ENCODE peak calls at places on chromosomes 5 and 9, in four cellular contexts. One of them, this sample, is unnamed.
A peak's percentile ranks its signal among the peaks of the same experiment; 100 is the strongest.

GRCh38 chr9:129918296-129918950 is 83.2 kb downstream of the USP20 start:
- DNase-seq in left lung: no peak
- DNase-seq in heart left ventricle: no peak
- DNase-seq in MM.1S: no peak
- DNase-seq in this sample: no peak

GRCh38 chr5:120464627-120465280 is 654 bp downstream of the PRR16 start:
- DNase-seq in left lung: peak; percentile 77
- DNase-seq in heart left ventricle: peak; percentile 79
- DNase-seq in MM.1S: no peak
- DNase-seq in this sample: peak; percentile 56

GRCh38 chr9:120383999-120384924 is 195.7 kb downstream of the CDK5RAP2 start:
- DNase-seq in left lung: no peak
- DNase-seq in heart left ventricle: no peak
- DNase-seq in MM.1S: no peak
- DNase-seq in this sample: peak; percentile 68

GRCh38 chr5:106006242-106006641 is 1664.5 kb downstream of the EFNA5 start:
- DNase-seq in left lung: no peak
- DNase-seq in heart left ventricle: no peak
- DNase-seq in MM.1S: no peak
- DNase-seq in this sample: no peak

GRCh38 chr5:177301503-177302165 is 1.9 kb downstream of the RAB24 start:
- DNase-seq in left lung: no peak
- DNase-seq in heart left ventricle: no peak
- DNase-seq in MM.1S: peak; percentile 87
- DNase-seq in this sample: no peak

GRCh38 chr9:4812872-4813271 is 20.1 kb downstream of the RCL1 start:
- DNase-seq in left lung: no peak
- DNase-seq in heart left ventricle: no peak
- DNase-seq in MM.1S: no peak
- DNase-seq in this sample: no peak

GRCh38 chr5:151870820-151871219 is 53.8 kb downstream of the GLRA1 start:
- DNase-seq in left lung: no peak
- DNase-seq in heart left ventricle: no peak
- DNase-seq in MM.1S: no peak
- DNase-seq in this sample: no peak

GRCh38 chr5:34486808-34487201 is 169.3 kb upstream of the RAI14 start:
- DNase-seq in left lung: no peak
- DNase-seq in heart left ventricle: no peak
- DNase-seq in MM.1S: no peak
- DNase-seq in this sample: no peak

GRCh38 chr9:136532799-136533774 is 12.8 kb downstream of the NOTCH1 start:
- DNase-seq in left lung: peak; percentile 90
- DNase-seq in heart left ventricle: no peak
- DNase-seq in MM.1S: no peak
- DNase-seq in this sample: no peak

GRCh38 chr5:128155793-128156192 is 72.2 kb downstream of the SLC12A2 start:
- DNase-seq in left lung: no peak
- DNase-seq in heart left ventricle: no peak
- DNase-seq in MM.1S: no peak
- DNase-seq in this sample: no peak

GRCh38 chr9:81976351-81976750 is 12.2 kb upstream of the SPATA31D1 start:
- DNase-seq in left lung: no peak
- DNase-seq in heart left ventricle: no peak
- DNase-seq in MM.1S: no peak
- DNase-seq in this sample: no peak

GRCh38 chr5:14410068-14410941 is 171.3 kb upstream of the OTULINL start:
- DNase-seq in left lung: no peak
- DNase-seq in heart left ventricle: no peak
- DNase-seq in MM.1S: no peak
- DNase-seq in this sample: no peak

GRCh38 chr5:14407746-14408175 is 173.8 kb upstream of the OTULINL start:
- DNase-seq in left lung: no peak
- DNase-seq in heart left ventricle: no peak
- DNase-seq in MM.1S: no peak
- DNase-seq in this sample: no peak

GRCh38 chr5:14414007-14414406 is 167.6 kb upstream of the OTULINL start:
- DNase-seq in left lung: no peak
- DNase-seq in heart left ventricle: no peak
- DNase-seq in MM.1S: no peak
- DNase-seq in this sample: no peak

GRCh38 chr5:14413331-14413750 is 168.3 kb upstream of the OTULINL start:
- DNase-seq in left lung: no peak
- DNase-seq in heart left ventricle: no peak
- DNase-seq in MM.1S: no peak
- DNase-seq in this sample: no peak

GRCh38 chr5:14410942-14411258 is 170.7 kb upstream of the OTULINL start:
- DNase-seq in left lung: no peak
- DNase-seq in heart left ventricle: no peak
- DNase-seq in MM.1S: no peak
- DNase-seq in this sample: no peak
- H3K4me1 ChIP-seq in left lung: no peaks in the 10 kb centered on the region
- H3K4me1 ChIP-seq in heart left ventricle: peaks cover 25% of the 10 kb centered on the region
- H3K4me1 ChIP-seq in MM.1S: no peaks in the 10 kb centered on the region
- H3K4me1 ChIP-seq in this sample: no peaks in the 10 kb centered on the region

DNA sequence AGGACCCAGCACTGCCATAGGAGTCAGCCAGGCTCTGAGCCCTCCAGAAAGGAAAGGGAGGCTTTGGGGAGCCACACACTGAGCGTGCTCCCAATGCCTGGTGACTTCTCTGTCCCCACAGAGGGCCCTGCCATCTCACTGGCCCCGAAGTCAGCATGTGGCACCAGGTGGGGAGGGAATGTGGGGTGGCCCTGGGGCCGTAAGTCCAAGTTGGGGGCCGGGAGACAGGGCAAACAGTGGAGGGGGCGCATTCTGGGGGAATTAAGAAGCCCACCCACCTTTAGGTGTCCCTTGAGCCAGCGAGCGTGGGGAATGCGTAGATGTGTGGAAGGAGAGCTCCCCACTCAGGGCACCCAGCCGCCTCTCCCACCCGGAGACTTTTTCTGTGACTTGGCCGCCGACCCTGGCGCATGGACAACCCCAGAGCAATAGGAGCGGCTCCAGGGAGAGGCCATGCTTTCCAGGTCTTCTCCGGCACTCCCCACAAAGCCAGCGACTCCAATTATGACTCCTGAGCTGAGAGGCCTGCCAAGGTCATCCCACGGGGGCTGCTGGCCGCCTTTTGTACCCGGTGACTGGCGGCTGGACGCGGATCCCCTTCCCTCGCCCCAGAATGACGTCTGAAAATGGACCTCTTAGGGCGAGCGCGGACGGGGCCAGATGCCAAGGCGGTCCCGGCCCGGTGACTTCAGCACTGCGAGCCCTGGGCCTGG is 9.8 kb downstream of the IRX1 start:
- DNase-seq in left lung: peak; percentile 63
- DNase-seq in heart left ventricle: peak; percentile 28
- DNase-seq in MM.1S: no peak
- DNase-seq in this sample: no peak
- H3K4me1 ChIP-seq in left lung: no peaks in the 10 kb centered on the region
- H3K4me1 ChIP-seq in heart left ventricle: peaks cover 15% of the 10 kb centered on the region
- H3K4me1 ChIP-seq in MM.1S: no peaks in the 10 kb centered on the region
- H3K4me1 ChIP-seq in this sample: no peaks in the 10 kb centered on the region

DNA sequence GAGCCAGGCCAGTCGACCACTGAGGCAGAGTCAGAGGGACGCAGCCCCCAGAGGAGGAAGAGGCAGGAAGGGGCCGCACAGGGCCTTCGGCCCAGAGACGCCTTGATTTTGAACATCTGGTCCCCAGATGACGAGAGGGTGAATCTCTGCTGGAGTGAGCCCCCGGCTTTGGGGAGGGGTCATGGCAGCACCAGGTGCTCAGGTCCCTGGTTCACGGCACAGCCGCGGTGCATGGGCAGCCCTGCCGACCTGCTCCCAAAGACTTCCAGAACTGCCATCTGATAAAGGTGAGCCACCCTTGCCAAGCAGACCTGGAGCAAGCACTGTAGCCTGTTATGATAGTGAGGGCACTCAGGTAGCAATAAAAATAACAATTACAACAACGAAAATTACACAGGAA is 29.8 kb downstream of the LPCAT1 start:
- DNase-seq in left lung: no peak
- DNase-seq in heart left ventricle: no peak
- DNase-seq in MM.1S: no peak
- DNase-seq in this sample: no peak
- H3K4me1 ChIP-seq in left lung: no peaks in the 10 kb centered on the region
- H3K4me1 ChIP-seq in heart left ventricle: no peaks in the 10 kb centered on the region
- H3K4me1 ChIP-seq in MM.1S: peaks cover 58% of the 10 kb centered on the region
- H3K4me1 ChIP-seq in this sample: no peaks in the 10 kb centered on the region

DNA sequence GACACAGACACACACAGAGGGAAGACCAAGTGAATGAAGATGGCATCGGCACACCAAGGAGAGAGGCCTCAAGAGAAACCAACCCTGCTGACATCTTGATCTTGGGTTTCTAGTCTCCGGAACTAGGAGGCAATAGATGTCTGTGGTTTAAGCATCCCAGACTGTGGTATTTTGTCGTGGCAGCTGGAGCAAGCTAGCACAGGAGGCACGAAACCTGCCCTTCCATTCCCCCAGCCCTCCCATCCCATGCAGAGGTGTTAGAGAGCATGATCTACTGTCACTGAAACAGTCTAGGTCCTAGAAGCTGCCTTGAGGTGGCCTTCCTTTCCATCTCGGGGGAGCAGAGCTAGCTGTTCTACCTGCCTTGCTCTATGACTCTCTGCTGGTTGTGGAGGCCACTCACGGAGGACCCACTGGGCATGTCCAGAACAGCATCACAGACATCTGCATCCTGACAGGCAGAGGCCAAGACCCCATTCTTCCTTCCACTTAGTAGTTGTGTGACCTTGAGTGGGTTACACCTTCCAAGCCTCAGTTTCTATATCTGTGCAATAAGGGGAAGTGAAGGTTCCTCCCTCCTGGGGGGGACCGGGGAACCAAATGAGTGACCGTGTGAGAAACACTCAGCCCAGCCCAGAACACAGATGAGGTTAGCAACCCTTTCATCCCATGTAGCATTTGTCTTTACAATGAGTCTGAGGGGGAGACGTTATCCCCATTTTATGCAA is 134.3 kb upstream of the BOD1 start:
- DNase-seq in left lung: no peak
- DNase-seq in heart left ventricle: no peak
- DNase-seq in MM.1S: no peak
- DNase-seq in this sample: no peak
- H3K4me1 ChIP-seq in left lung: no peaks in the 10 kb centered on the region
- H3K4me1 ChIP-seq in heart left ventricle: peaks cover 6% of the 10 kb centered on the region
- H3K4me1 ChIP-seq in MM.1S: peaks cover 11% of the 10 kb centered on the region
- H3K4me1 ChIP-seq in this sample: peaks cover 24% of the 10 kb centered on the region

GRCh38 chr5:2756211-2756746 is 4.8 kb upstream of the IRX2 start:
- DNase-seq in left lung: peak; percentile 86
- DNase-seq in heart left ventricle: no peak
- DNase-seq in MM.1S: no peak
- DNase-seq in this sample: no peak

GRCh38 chr5:2754621-2755370 is 3.3 kb upstream of the IRX2 start:
- DNase-seq in left lung: peak; percentile 86
- DNase-seq in heart left ventricle: no peak
- DNase-seq in MM.1S: no peak
- DNase-seq in this sample: no peak

GRCh38 chr5:2756764-2757163 is 5.3 kb upstream of the IRX2 start:
- DNase-seq in left lung: no peak
- DNase-seq in heart left ventricle: no peak
- DNase-seq in MM.1S: no peak
- DNase-seq in this sample: no peak

GRCh38 chr5:2755371-2755715 is 3.9 kb upstream of the IRX2 start:
- DNase-seq in left lung: no peak
- DNase-seq in heart left ventricle: no peak
- DNase-seq in MM.1S: no peak
- DNase-seq in this sample: no peak

GRCh38 chr5:2755811-2756210 is 4.3 kb upstream of the IRX2 start:
- DNase-seq in left lung: peak; percentile 79
- DNase-seq in heart left ventricle: no peak
- DNase-seq in MM.1S: no peak
- DNase-seq in this sample: no peak
- H3K4me1 ChIP-seq in left lung: no peaks in the 10 kb centered on the region
- H3K4me1 ChIP-seq in heart left ventricle: peaks cover 18% of the 10 kb centered on the region
- H3K4me1 ChIP-seq in MM.1S: peaks cover 6% of the 10 kb centered on the region
- H3K4me1 ChIP-seq in this sample: no peaks in the 10 kb centered on the region

DNA sequence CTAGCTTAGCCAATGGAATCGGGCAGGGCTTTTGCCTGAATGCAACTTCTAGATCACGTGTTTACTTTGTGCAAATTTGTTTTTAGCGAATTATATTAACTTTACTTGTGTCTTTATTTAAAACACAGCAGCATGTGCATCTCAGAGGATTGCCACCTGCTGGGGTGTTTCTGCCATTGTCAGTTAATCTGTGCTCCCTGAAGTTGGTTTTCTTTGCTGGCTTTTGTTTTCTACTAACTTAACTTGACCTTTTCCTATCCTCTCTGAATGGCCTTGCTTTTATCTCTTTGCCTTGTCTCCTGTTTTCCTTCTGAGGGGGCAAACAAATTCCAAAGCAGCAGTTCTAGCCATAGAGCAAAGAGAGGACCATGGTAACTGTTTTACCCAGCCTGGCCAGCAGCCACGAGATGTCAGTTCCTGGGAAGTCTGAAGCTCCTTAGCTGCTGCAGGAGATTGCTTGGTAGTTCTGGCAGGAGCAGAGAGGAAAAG is 67.6 kb downstream of the ARHGEF28 start:
- DNase-seq in left lung: no peak
- DNase-seq in heart left ventricle: no peak
- DNase-seq in MM.1S: peak; percentile 49
- DNase-seq in this sample: no peak
- H3K4me1 ChIP-seq in left lung: no peaks in the 10 kb centered on the region
- H3K4me1 ChIP-seq in heart left ventricle: peaks cover 28% of the 10 kb centered on the region
- H3K4me1 ChIP-seq in MM.1S: peaks cover 12% of the 10 kb centered on the region
- H3K4me1 ChIP-seq in this sample: no peaks in the 10 kb centered on the region

GRCh38 chr5:172840077-172840777 is 6.2 kb downstream of the ERGIC1 start:
- DNase-seq in left lung: no peak
- DNase-seq in heart left ventricle: no peak
- DNase-seq in MM.1S: no peak
- DNase-seq in this sample: no peak
- H3K4me1 ChIP-seq in left lung: peaks cover 19% of the 10 kb centered on the region
- H3K4me1 ChIP-seq in heart left ventricle: peaks cover 35% of the 10 kb centered on the region
- H3K4me1 ChIP-seq in MM.1S: peaks cover 22% of the 10 kb centered on the region
- H3K4me1 ChIP-seq in this sample: peaks cover 54% of the 10 kb centered on the region

DNA sequence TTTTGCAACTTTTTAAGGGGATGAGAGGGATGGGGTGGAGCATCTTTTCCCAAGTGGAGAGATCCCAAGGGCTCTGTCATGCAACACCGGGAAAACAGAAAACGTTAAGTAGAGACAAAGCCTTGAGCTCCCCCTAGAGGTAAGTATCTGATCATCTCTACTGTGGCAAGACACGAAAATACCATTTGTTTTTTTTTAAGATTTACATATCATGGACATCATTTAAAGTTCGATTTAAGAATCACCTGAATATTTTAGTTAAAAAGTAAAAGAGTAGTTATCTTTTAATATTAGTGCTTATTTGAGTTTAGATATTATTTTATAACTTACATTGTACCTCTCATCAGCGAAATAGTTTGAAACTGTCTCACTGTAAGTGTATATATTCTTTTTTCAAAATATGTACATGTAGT is 200.4 kb downstream of the LRRC70 start:
- DNase-seq in left lung: no peak
- DNase-seq in heart left ventricle: no peak
- DNase-seq in MM.1S: peak; percentile 66
- DNase-seq in this sample: no peak
- H3K4me1 ChIP-seq in left lung: no peaks in the 10 kb centered on the region
- H3K4me1 ChIP-seq in heart left ventricle: no peaks in the 10 kb centered on the region
- H3K4me1 ChIP-seq in MM.1S: peaks cover 31% of the 10 kb centered on the region
- H3K4me1 ChIP-seq in this sample: no peaks in the 10 kb centered on the region